ENCODE peak calls at places on chromosomes 6 and 20, in ten cellular contexts. L, N, I, T, K, U, B, Q, M and H are unnamed samples.

GRCh38 chr6:126307859-126308258 is 32.1 kb upstream of the CENPW start:
- DNase-seq in L (no peak), N (no peak), I (peak; percentile 64), T (no peak), K (no peak), U (no peak), B (peak; percentile 71), Q (no peak), M (no peak), H (no peak)

GRCh38 chr6:33633462-33634158 is 12.5 kb downstream of the ITPR3 start:
- DNase-seq in L (peak; percentile 41), N (peak; percentile 72), I (no peak), T (peak; percentile 85), K (peak; percentile 59), U (peak; percentile 86), B (peak; percentile 27), Q (peak; percentile 27), M (no peak), H (peak; percentile 61)

GRCh38 chr6:1858865-1859264 is 249.2 kb downstream of the FOXC1 start:
- DNase-seq in L (no peak), N (no peak), I (no peak), T (no peak), K (no peak), U (no peak), B (no peak), Q (no peak), M (no peak), H (no peak)

GRCh38 chr6:7152467-7152866 is 44.7 kb downstream of the RREB1 start:
- DNase-seq in L (no peak), N (peak; percentile 35), I (no peak), T (peak; percentile 41), K (no peak), U (no peak), B (no peak), Q (no peak), M (no peak), H (no peak)

GRCh38 chr6:33787336-33787953 is 1.5 kb downstream of the LEMD2 start:
- DNase-seq in L (no peak), N (no peak), I (no peak), T (no peak), K (no peak), U (no peak), B (peak; percentile 41), Q (no peak), M (no peak), H (no peak)

GRCh38 chr6:147651249-147652063 is 143.0 kb downstream of the SAMD5 start:
- DNase-seq in L (no peak), N (peak; percentile 23), I (no peak), T (no peak), K (no peak), U (no peak), B (peak; percentile 51), Q (no peak), M (no peak), H (peak; percentile 83)

GRCh38 chr20:34562643-34563042 is 4.1 kb downstream of the MAP1LC3A start:
- DNase-seq in L (no peak), N (peak; percentile 69), I (no peak), T (no peak), K (no peak), U (no peak), B (peak; percentile 16), Q (no peak), M (no peak), H (no peak)

GRCh38 chr6:49202923-49203322 is 260.1 kb downstream of the MMUT start:
- DNase-seq in L (no peak), N (no peak), I (no peak), T (no peak), K (no peak), U (no peak), B (no peak), Q (no peak), M (no peak), H (peak; percentile 43)

GRCh38 chr6:81655696-81656095 is 96.8 kb downstream of the TENT5A start:
- DNase-seq in L (no peak), N (no peak), I (no peak), T (no peak), K (no peak), U (no peak), B (peak; percentile 17), Q (no peak), M (no peak), H (no peak)

GRCh38 chr6:32148722-32149576 is 2.8 kb downstream of the PRRT1 start:
- DNase-seq in L (peak; percentile 61), N (peak; percentile 96), I (no peak), T (peak; percentile 89), K (peak; percentile 60), U (peak; percentile 74), B (no peak), Q (no peak), M (no peak), H (no peak)

GRCh38 chr6:79467716-79468115 is 69.5 kb downstream of the LCA5 start:
- DNase-seq in L (no peak), N (peak; percentile 25), I (no peak), T (no peak), K (no peak), U (no peak), B (peak; percentile 4), Q (no peak), M (no peak), H (no peak)

GRCh38 chr6:125507987-125508655 is 206.4 kb upstream of the HDDC2 start:
- DNase-seq in L (no peak), N (no peak), I (no peak), T (no peak), K (no peak), U (no peak), B (no peak), Q (peak; percentile 84), M (no peak), H (peak; percentile 58)

GRCh38 chr20:33531047-33531877 is 41.4 kb downstream of the CBFA2T2 start:
- DNase-seq in L (no peak), N (no peak), I (no peak), T (no peak), K (no peak), U (no peak), B (peak; percentile 51), Q (no peak), M (no peak), H (peak; percentile 76)

GRCh38 chr6:105592329-105592728 is 189.4 kb upstream of the PREP start:
- DNase-seq in L (no peak), N (no peak), I (no peak), T (no peak), K (no peak), U (no peak), B (peak; percentile 96), Q (no peak), M (no peak), H (peak; percentile 53)

GRCh38 chr6:139540276-139540675 is 165.8 kb upstream of the CITED2 start:
- DNase-seq in L (peak; percentile 30), N (no peak), I (no peak), T (peak; percentile 68), K (no peak), U (no peak), B (peak; percentile 77), Q (no peak), M (no peak), H (no peak)

GRCh38 chr20:12699374-12700228 is 309.2 kb upstream of the SPTLC3 start:
- DNase-seq in L (no peak), N (no peak), I (no peak), T (no peak), K (no peak), U (no peak), B (no peak), Q (no peak), M (no peak), H (peak; percentile 4)

GRCh38 chr6:169490409-169490708 is 211.5 kb downstream of the WDR27 start:
- DNase-seq in L (no peak), N (no peak), I (no peak), T (no peak), K (no peak), U (no peak), B (no peak), Q (no peak), M (no peak), H (no peak)

GRCh38 chr6:143397229-143398222 is 53.0 kb downstream of the ADAT2 start:
- DNase-seq in L (peak; percentile 13), N (peak; percentile 79), I (peak; percentile 73), T (peak; percentile 61), K (no peak), U (no peak), B (peak; percentile 46), Q (no peak), M (no peak), H (peak; percentile 43)

GRCh38 chr20:33301192-33301930 is 18.3 kb downstream of the BPIFB1 start:
- DNase-seq in L (no peak), N (peak; percentile 38), I (no peak), T (no peak), K (no peak), U (no peak), B (no peak), Q (no peak), M (no peak), H (no peak)

GRCh38 chr20:5658897-5659296 is 91.3 kb upstream of the SHLD1 start:
- DNase-seq in L (peak; percentile 25), N (peak; percentile 12), I (peak; percentile 78), T (no peak), K (no peak), U (peak; percentile 78), B (peak; percentile 91), Q (peak; percentile 40), M (no peak), H (peak; percentile 24)

GRCh38 chr20:6999381-6999780 is 231.9 kb downstream of the BMP2 start:
- DNase-seq in L (no peak), N (no peak), I (no peak), T (no peak), K (no peak), U (no peak), B (no peak), Q (peak; percentile 23), M (no peak), H (no peak)